ENCODE peak calls at places on chromosome 4, in six cellular contexts. N, C, I, O, S and J are unnamed samples.

GRCh38 chr4:75654905-75655304 is 18.3 kb downstream of the G3BP2 start:
- DNase-seq in N (no peak), C (no peak), I (no peak), O (no peak), S (no peak), J (no peak)

GRCh38 chr4:169745291-169745690 is 12.5 kb downstream of the HPF1 start:
- DNase-seq in N (no peak), C (no peak), I (no peak), O (no peak), S (no peak), J (no peak)

GRCh38 chr4:156396534-156396933 is 442.9 kb upstream of the CTSO start:
- DNase-seq in N (no peak), C (no peak), I (no peak), O (no peak), S (no peak), J (no peak)

GRCh38 chr4:76950846-76951321 is 1.3 kb downstream of the SEPTIN11 start:
- DNase-seq in N (peak), C (peak), I (peak), O (no peak), S (no peak), J (peak)

GRCh38 chr4:137545461-137545861 is 13.2 kb upstream of the PCDH18 start:
- DNase-seq in N (no peak), C (no peak), I (no peak), O (no peak), S (no peak), J (no peak)

GRCh38 chr4:104815593-104816156 is 321.0 kb upstream of the CXXC4 start:
- DNase-seq in N (no peak), C (no peak), I (peak), O (no peak), S (peak), J (no peak)

GRCh38 chr4:144343143-144343755 is 202.7 kb upstream of the GYPA start:
- DNase-seq in N (no peak), C (no peak), I (no peak), O (no peak), S (no peak), J (peak)

GRCh38 chr4:103423261-103423660 is 225.1 kb upstream of the CENPE start:
- DNase-seq in N (no peak), C (no peak), I (no peak), O (no peak), S (no peak), J (no peak)

GRCh38 chr4:155705664-155706063 is 39.0 kb downstream of the GUCY1A1 start:
- DNase-seq in N (no peak), C (no peak), I (no peak), O (peak), S (no peak), J (peak)

GRCh38 chr4:48334900-48335384 is 6.4 kb upstream of the SLAIN2 start:
- DNase-seq in N (no peak), C (peak), I (no peak), O (no peak), S (no peak), J (no peak)

GRCh38 chr4:80362578-80363181 is 27.1 kb downstream of the CFAP299 start:
- DNase-seq in N (no peak), C (peak), I (peak), O (peak), S (no peak), J (peak)

GRCh38 chr4:139585468-139585867 is 29.4 kb upstream of the SETD7 start:
- DNase-seq in N (no peak), C (no peak), I (no peak), O (no peak), S (no peak), J (no peak)

GRCh38 chr4:88573995-88574394 is 18.3 kb upstream of the HERC3 start:
- DNase-seq in N (no peak), C (no peak), I (no peak), O (peak), S (no peak), J (no peak)

GRCh38 chr4:73434311-73434710 is 1.7 kb upstream of the AFP start:
- DNase-seq in N (peak), C (no peak), I (peak), O (peak), S (no peak), J (peak)

GRCh38 chr4:111510535-111510934 is 634.7 kb upstream of the FAM241A start:
- DNase-seq in N (no peak), C (no peak), I (no peak), O (no peak), S (no peak), J (no peak)

GRCh38 chr4:89836897-89837384 is at the start of gene SNCA:
- DNase-seq in N (peak), C (peak), I (no peak), O (no peak), S (no peak), J (peak)

GRCh38 chr4:114132830-114133229 is 153.4 kb upstream of the ARSJ start:
- DNase-seq in N (peak), C (peak), I (peak), O (no peak), S (no peak), J (no peak)

GRCh38 chr4:67871867-67872266 is 11.9 kb downstream of the TMPRSS11D start:
- DNase-seq in N (peak), C (peak), I (peak), O (peak), S (no peak), J (peak)

GRCh38 chr4:111671756-111672155 is 473.5 kb upstream of the FAM241A start:
- DNase-seq in N (no peak), C (no peak), I (no peak), O (no peak), S (no peak), J (no peak)

GRCh38 chr4:38073596-38074234 is 113.5 kb downstream of the PTTG2 start:
- DNase-seq in N (no peak), C (no peak), I (peak), O (no peak), S (no peak), J (no peak)

GRCh38 chr4:101418055-101418454 is 70.7 kb upstream of the PPP3CA start:
- DNase-seq in N (no peak), C (no peak), I (peak), O (no peak), S (peak), J (peak)

GRCh38 chr4:111618908-111619307 is 526.3 kb upstream of the FAM241A start:
- DNase-seq in N (no peak), C (no peak), I (no peak), O (no peak), S (no peak), J (peak)

GRCh38 chr4:99087887-99088484 is 602 bp downstream of the ADH5 start:
- DNase-seq in N (peak), C (peak), I (peak), O (peak), S (no peak), J (peak)

GRCh38 chr4:51930557-51930956 is 87.6 kb downstream of the DCUN1D4 start:
- DNase-seq in N (no peak), C (no peak), I (no peak), O (no peak), S (no peak), J (no peak)

GRCh38 chr4:119210760-119211159 is 1.8 kb upstream of the USP53 start:
- DNase-seq in N (no peak), C (no peak), I (peak), O (no peak), S (no peak), J (no peak)

GRCh38 chr4:51859476-51860032 is 16.6 kb downstream of the DCUN1D4 start:
- DNase-seq in N (no peak), C (no peak), I (no peak), O (no peak), S (no peak), J (no peak)

GRCh38 chr4:169189372-169189771 is 81.4 kb downstream of the SH3RF1 start:
- DNase-seq in N (no peak), C (no peak), I (no peak), O (no peak), S (no peak), J (no peak)

GRCh38 chr4:16931906-16932305 is 33.5 kb upstream of the LDB2 start:
- DNase-seq in N (no peak), C (no peak), I (no peak), O (no peak), S (no peak), J (peak)

GRCh38 chr4:1479454-1479853 is 73.2 kb upstream of the NKX1-1 start:
- DNase-seq in N (no peak), C (no peak), I (no peak), O (no peak), S (no peak), J (no peak)

GRCh38 chr4:166293551-166293950 is 420.5 kb downstream of the TLL1 start:
- DNase-seq in N (no peak), C (no peak), I (no peak), O (no peak), S (no peak), J (peak)

GRCh38 chr4:86338521-86338920 is 21.3 kb downstream of the MAPK10 start:
- DNase-seq in N (no peak), C (no peak), I (no peak), O (no peak), S (no peak), J (no peak)

GRCh38 chr4:152819026-152819645 is 39.4 kb downstream of the ARFIP1 start:
- DNase-seq in N (no peak), C (no peak), I (no peak), O (no peak), S (no peak), J (no peak)
- TF ChIP-seq MYC in N (no peak), C (no peak), I (no peak), O (no peak), S (no peak), J (no peak)

GRCh38 chr4:164379694-164380093 is 374.2 kb upstream of the SMIM31 start:
- DNase-seq in N (no peak), C (no peak), I (no peak), O (no peak), S (no peak), J (no peak)

GRCh38 chr4:164381859-164382258 is 372.1 kb upstream of the SMIM31 start:
- DNase-seq in N (no peak), C (no peak), I (no peak), O (no peak), S (no peak), J (no peak)

GRCh38 chr4:164384416-164384815 is 369.5 kb upstream of the SMIM31 start:
- DNase-seq in N (no peak), C (no peak), I (no peak), O (no peak), S (no peak), J (no peak)

GRCh38 chr4:164383187-164384181 is 370.4 kb upstream of the SMIM31 start:
- DNase-seq in N (no peak), C (no peak), I (no peak), O (no peak), S (no peak), J (no peak)
- TF ChIP-seq CTCF in N (no peak), C (no peak), I (no peak), O (no peak), S (no peak), J (no peak)

GRCh38 chr4:81827568-81828202 is 356.0 kb upstream of the RASGEF1B start:
- DNase-seq in N (no peak), C (no peak), I (no peak), O (no peak), S (peak), J (no peak)
- TF ChIP-seq MYC in N (no peak), C (no peak), I (no peak), O (no peak), S (no peak), J (no peak)

DNA sequence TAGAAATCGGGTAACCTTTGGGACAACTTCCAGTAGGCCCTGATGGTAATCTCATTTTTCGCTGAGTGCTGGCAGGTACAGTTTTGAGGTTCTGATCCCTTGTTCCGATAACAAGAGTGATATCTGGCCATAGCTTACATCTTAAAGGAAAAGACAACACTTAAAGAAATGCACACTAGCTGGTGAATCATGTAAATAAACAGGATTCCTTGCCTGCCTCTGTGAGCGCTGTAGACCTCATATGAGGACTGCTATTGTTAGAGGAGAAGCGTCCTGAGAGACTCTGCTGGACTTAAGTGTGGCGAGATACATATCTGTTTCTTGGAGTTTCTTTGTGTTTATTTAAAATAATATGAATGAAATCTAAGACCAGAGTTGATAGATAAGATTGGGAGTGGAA is 149.3 kb upstream of the SLC4A4 start:
- DNase-seq in N (no peak), C (no peak), I (no peak), O (no peak), S (no peak), J (no peak)
- TF ChIP-seq CTCF in N (peak), C (no peak), I (no peak), O (no peak), S (no peak), J (no peak)

GRCh38 chr4:8859550-8860095 is 12.0 kb downstream of the HMX1 start:
- DNase-seq in N (no peak), C (no peak), I (no peak), O (no peak), S (no peak), J (no peak)
- TF ChIP-seq MYC in N (no peak), C (no peak), I (no peak), O (no peak), S (no peak), J (no peak)

GRCh38 chr4:173516621-173517612 is 13.1 kb downstream of the HAND2 start:
- DNase-seq in N (no peak), C (no peak), I (no peak), O (no peak), S (no peak), J (no peak)
- TF ChIP-seq CTCF in N (no peak), C (no peak), I (no peak), O (no peak), S (no peak), J (no peak)